ENCODE peak calls at places on chromosomes 3 and 15, in seven cellular contexts. H is HCT116, M is AG08396, Q is posterior cingulate gyrus, D is NCI-H1436, S is fibroblast of the aortic adventitia, I is frontal cortex. T is an unnamed sample.

GRCh38 chr3:79887203-79887602 is 119.4 kb upstream of the ROBO1 start:
- DNase-seq in S (no peak), H (no peak), Q (no peak), I (no peak), D (no peak), M (no peak), T (no peak)

GRCh38 chr3:94036909-94037507 is 8.6 kb upstream of the STX19 start:
- DNase-seq in I (no peak), Q (no peak), M (peak; percentile 41), D (no peak), S (peak; percentile 48), H (peak; percentile 35), T (no peak)

GRCh38 chr3:102790742-102791141 is 355.9 kb downstream of the ZPLD1 start:
- DNase-seq in D (no peak), I (no peak), Q (no peak), S (no peak), M (peak; percentile 7), H (no peak), T (no peak)

GRCh38 chr3:42214064-42214463 is 51.9 kb downstream of the CCK start:
- DNase-seq in D (no peak), M (no peak), S (no peak), H (no peak), Q (no peak), I (no peak), T (no peak)

GRCh38 chr3:65924762-65925161 is 114.0 kb downstream of the MAGI1 start:
- DNase-seq in S (no peak), D (no peak), I (no peak), H (peak; percentile 38), M (no peak), Q (no peak), T (no peak)

GRCh38 chr3:177452487-177452886 is 255.2 kb upstream of the TBL1XR1 start:
- DNase-seq in H (no peak), M (peak; percentile 64), I (no peak), S (peak; percentile 87), D (no peak), Q (no peak), T (no peak)

GRCh38 chr15:61816856-61817255 is 243.4 kb downstream of the VPS13C start:
- DNase-seq in Q (no peak), D (no peak), I (no peak), H (no peak), M (no peak), S (no peak), T (no peak)

GRCh38 chr15:29668120-29668602 is 154.1 kb downstream of the TJP1 start:
- DNase-seq in M (peak; percentile 87), D (peak; percentile 48), Q (peak; percentile 76), I (peak; percentile 68), S (peak; percentile 85), H (peak; percentile 93), T (peak; percentile 57)

GRCh38 chr15:55250392-55250791 is 39.2 kb downstream of the RAB27A start:
- DNase-seq in H (no peak), D (no peak), Q (no peak), I (no peak), S (peak; percentile 88), M (peak; percentile 28), T (no peak)

T was measured in nucleus accumbens.